ENCODE peak calls at places on chromosomes 11 and 22, in eight cellular contexts. Q is SK-N-SH, F is GM12865, X is gastrocnemius medialis, N is tibial artery, Y is fibroblast of pulmonary artery, A is HFF-Myc, M is uterus. P is an unnamed sample.

GRCh38 chr11:86904001-86904400 is 51.2 kb downstream of the FZD4 start:
- DNase-seq in Q (no peak), F (no peak), X (no peak), N (no peak), Y (no peak), A (no peak), M (no peak), P (no peak)

GRCh38 chr22:37604074-37604473 is 4.6 kb upstream of the GGA1 start:
- DNase-seq in Q (no peak), F (no peak), X (no peak), N (no peak), Y (no peak), A (no peak), M (no peak), P (no peak)

GRCh38 chr11:14499178-14499559 is 442 bp downstream of the COPB1 start:
- DNase-seq in Q (no peak), F (peak; percentile 29), X (no peak), N (no peak), Y (peak; percentile 14), A (no peak), M (peak; percentile 30), P (peak; percentile 22)

GRCh38 chr11:108880510-108880909 is 215.6 kb downstream of the DDX10 start:
- DNase-seq in Q (no peak), F (no peak), X (no peak), N (no peak), Y (no peak), A (peak; percentile 43), M (no peak), P (no peak)

GRCh38 chr11:116499396-116500001 is 273.3 kb downstream of the BUD13 start:
- DNase-seq in Q (peak; percentile 67), F (peak; percentile 77), X (peak; percentile 12), N (peak; percentile 64), Y (peak; percentile 41), A (peak; percentile 2), M (peak; percentile 68), P (peak; percentile 87)

GRCh38 chr11:73386026-73386425 is 9.8 kb downstream of the RELT start:
- DNase-seq in Q (no peak), F (peak; percentile 71), X (no peak), N (no peak), Y (no peak), A (no peak), M (no peak), P (no peak)

GRCh38 chr11:12680246-12680939 is 6.2 kb downstream of the TEAD1 start:
- DNase-seq in Q (peak; percentile 75), F (peak; percentile 74), X (peak; percentile 72), N (peak; percentile 89), Y (peak; percentile 95), A (peak; percentile 66), M (peak; percentile 87), P (peak; percentile 96)

GRCh38 chr11:78815631-78816232 is 241.1 kb upstream of the NARS2 start:
- DNase-seq in Q (no peak), F (no peak), X (no peak), N (no peak), Y (no peak), A (no peak), M (no peak), P (no peak)

GRCh38 chr11:47260366-47260765 is 2.6 kb downstream of the NR1H3 start:
- DNase-seq in Q (no peak), F (no peak), X (no peak), N (no peak), Y (no peak), A (no peak), M (no peak), P (no peak)

GRCh38 chr11:47257518-47258316 is at the start of gene NR1H3:
- DNase-seq in Q (peak; percentile 79), F (no peak), X (peak; percentile 63), N (peak; percentile 89), Y (peak; percentile 95), A (peak; percentile 55), M (peak; percentile 87), P (peak; percentile 97)

GRCh38 chr11:47261291-47261800 is 3.5 kb downstream of the NR1H3 start:
- DNase-seq in Q (no peak), F (no peak), X (no peak), N (no peak), Y (no peak), A (no peak), M (no peak), P (no peak)

GRCh38 chr11:47258317-47258902 is 614 bp downstream of the NR1H3 start:
- DNase-seq in Q (no peak), F (no peak), X (no peak), N (no peak), Y (no peak), A (no peak), M (no peak), P (no peak)

DNA sequence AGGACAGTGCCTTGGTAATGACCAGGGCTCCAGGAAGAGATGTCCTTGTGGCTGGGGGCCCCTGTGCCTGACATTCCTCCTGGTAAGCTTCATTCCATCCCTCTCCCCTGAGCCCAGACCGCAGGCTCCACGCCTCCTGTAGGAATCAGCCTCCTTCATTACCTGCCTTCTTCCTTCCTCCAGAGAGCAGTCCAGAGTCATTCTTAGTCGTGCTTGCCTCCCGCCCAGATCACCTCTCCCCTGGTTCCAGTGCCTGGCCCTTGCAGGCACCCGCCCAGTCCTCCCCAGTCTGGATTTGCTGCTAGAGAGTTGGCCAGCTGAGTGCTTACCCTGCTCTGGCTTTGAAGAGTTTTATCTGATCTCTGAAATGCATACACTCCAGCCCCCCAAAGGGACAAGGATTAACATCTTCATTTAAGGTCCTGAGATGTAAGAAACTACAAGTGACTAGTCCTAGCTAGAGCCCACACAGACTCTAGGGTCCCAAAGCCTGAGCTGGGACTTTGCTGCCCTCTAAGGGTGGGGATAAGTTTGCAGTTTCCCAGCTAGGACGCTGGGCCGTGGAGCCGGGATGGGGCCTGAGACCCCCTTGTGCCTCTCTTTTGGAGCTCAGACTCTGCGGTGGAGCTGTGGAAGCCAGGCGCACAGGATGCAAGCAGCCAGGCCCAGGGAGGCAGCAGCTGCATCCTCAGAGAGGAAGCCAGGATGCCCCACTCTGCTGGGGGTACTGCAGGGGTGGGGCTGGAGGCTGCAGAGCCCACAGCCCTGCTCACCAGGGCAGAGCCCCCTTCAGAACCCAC is 1.6 kb downstream of the NR1H3 start:
- DNase-seq in Q (peak; percentile 74), F (peak; percentile 33), X (no peak), N (no peak), Y (peak; percentile 59), A (no peak), M (no peak), P (no peak)
- H3K4me3 ChIP-seq in Q (no peak overlapping the region), F (no peak overlapping the region), X (no peak overlapping the region), N (no peak overlapping the region), Y (no peak overlapping the region), A (no peak overlapping the region), M (no peak overlapping the region), P (no peak overlapping the region)

GRCh38 chr11:105799263-105799662 is 189.4 kb downstream of the GRIA4 start:
- DNase-seq in Q (no peak), F (no peak), X (no peak), N (no peak), Y (no peak), A (no peak), M (no peak), P (no peak)
- H3K4me3 ChIP-seq in Q (no peak overlapping the region), F (no peak overlapping the region), X (no peak overlapping the region), N (no peak overlapping the region), Y (no peak overlapping the region), A (no peak overlapping the region), M (no peak overlapping the region), P (no peak overlapping the region)

GRCh38 chr11:126281245-126281644 is 1.6 kb upstream of the TIRAP start:
- DNase-seq in Q (no peak), F (no peak), X (no peak), N (no peak), Y (no peak), A (no peak), M (no peak), P (no peak)

GRCh38 chr11:126282361-126282741 is 542 bp upstream of the TIRAP start:
- DNase-seq in Q (peak; percentile 81), F (peak; percentile 41), X (peak; percentile 20), N (peak; percentile 74), Y (peak; percentile 44), A (no peak), M (peak; percentile 45), P (no peak)

GRCh38 chr11:126280595-126280994 is 2.3 kb upstream of the TIRAP start:
- DNase-seq in Q (no peak), F (no peak), X (no peak), N (no peak), Y (no peak), A (no peak), M (no peak), P (no peak)

GRCh38 chr11:126282742-126283591 is at the start of gene TIRAP:
- DNase-seq in Q (peak; percentile 90), F (peak; percentile 70), X (peak; percentile 30), N (peak; percentile 85), Y (peak; percentile 44), A (no peak), M (peak; percentile 61), P (peak; percentile 34)

GRCh38 chr11:126281666-126282175 is 1.2 kb upstream of the TIRAP start:
- DNase-seq in Q (no peak), F (no peak), X (no peak), N (peak; percentile 62), Y (no peak), A (no peak), M (no peak), P (no peak)
- H3K4me3 ChIP-seq in Q (no peak overlapping the region), F (no peak overlapping the region), X (peak overlapping the region; percentile 88), N (no peak overlapping the region), Y (no peak overlapping the region), A (no peak overlapping the region), M (no peak overlapping the region), P (no peak overlapping the region)

GRCh38 chr11:118688851-118689502 is 9.5 kb upstream of the TREH start:
- DNase-seq in Q (no peak), F (no peak), X (no peak), N (no peak), Y (no peak), A (no peak), M (no peak), P (peak; percentile 81)

GRCh38 chr11:118687906-118688305 is 8.5 kb upstream of the TREH start:
- DNase-seq in Q (no peak), F (no peak), X (no peak), N (no peak), Y (no peak), A (no peak), M (no peak), P (peak; percentile 80)

GRCh38 chr11:118689503-118689851 is 10.0 kb upstream of the TREH start:
- DNase-seq in Q (no peak), F (no peak), X (no peak), N (peak; percentile 69), Y (no peak), A (no peak), M (no peak), P (no peak)

GRCh38 chr11:118690553-118691304 is 11.3 kb upstream of the TREH start:
- DNase-seq in Q (no peak), F (no peak), X (no peak), N (peak; percentile 68), Y (no peak), A (no peak), M (no peak), P (peak; percentile 84)

GRCh38 chr11:118689852-118690552 is 10.6 kb upstream of the TREH start:
- DNase-seq in Q (peak; percentile 97), F (peak; percentile 92), X (peak; percentile 46), N (peak; percentile 97), Y (peak; percentile 92), A (peak; percentile 75), M (peak; percentile 77), P (peak; percentile 97)
- H3K4me3 ChIP-seq in Q (peak overlapping the region; percentile 39), F (peak overlapping the region; percentile 38), X (peak overlapping the region; percentile 64), N (peak overlapping the region; percentile 41), Y (peak overlapping the region; percentile 50), A (peak overlapping the region; percentile 23), M (peak overlapping the region; percentile 29), P (no peak overlapping the region)

P was measured in lower leg skin.